ENCODE peak calls at places on chromosomes 11 and 22, in six cellular contexts. One of them, this sample, is unnamed.
A peak's percentile ranks its signal among the peaks of the same experiment; 100 is the strongest.

GRCh38 chr11:69969890-69970784 is 108.0 kb upstream of the ANO1 start:
- DNase-seq in GM12878: no peak
- DNase-seq in SK-N-SH: no peak
- DNase-seq in H1: no peak
- DNase-seq in HL-60: no peak
- DNase-seq in K562: peak; percentile 77
- DNase-seq in this sample: peak; percentile 97

GRCh38 chr11:70090989-70091388 is 12.9 kb downstream of the ANO1 start:
- DNase-seq in H1: no peak
- DNase-seq in HL-60: no peak
- DNase-seq in K562: no peak
- DNase-seq in SK-N-SH: no peak
- DNase-seq in GM12878: no peak
- DNase-seq in this sample: no peak

GRCh38 chr11:117618956-117619355 is 178.1 kb downstream of the DSCAML1 start:
- DNase-seq in SK-N-SH: peak; percentile 69
- DNase-seq in H1: no peak
- DNase-seq in K562: no peak
- DNase-seq in HL-60: no peak
- DNase-seq in GM12878: no peak
- DNase-seq in this sample: no peak

GRCh38 chr11:28858076-28858475 is 749.9 kb downstream of the METTL15 start:
- DNase-seq in HL-60: no peak
- DNase-seq in H1: no peak
- DNase-seq in SK-N-SH: no peak
- DNase-seq in K562: no peak
- DNase-seq in GM12878: no peak
- DNase-seq in this sample: no peak

GRCh38 chr11:117313828-117314768 is 2.0 kb downstream of the BACE1 start:
- DNase-seq in K562: no peak
- DNase-seq in HL-60: no peak
- DNase-seq in SK-N-SH: no peak
- DNase-seq in H1: no peak
- DNase-seq in GM12878: no peak
- DNase-seq in this sample: no peak

GRCh38 chr11:121800704-121801516 is 315.1 kb downstream of the BLID start:
- DNase-seq in K562: no peak
- DNase-seq in HL-60: no peak
- DNase-seq in SK-N-SH: no peak
- DNase-seq in GM12878: no peak
- DNase-seq in H1: peak; percentile 70
- DNase-seq in this sample: no peak

GRCh38 chr11:8937659-8938058 is 4.9 kb upstream of the C11orf16 start:
- DNase-seq in GM12878: no peak
- DNase-seq in H1: no peak
- DNase-seq in K562: no peak
- DNase-seq in SK-N-SH: no peak
- DNase-seq in HL-60: no peak
- DNase-seq in this sample: no peak

GRCh38 chr11:4626207-4627105 is 10.8 kb upstream of the OR51D1 start:
- DNase-seq in HL-60: peak; percentile 75
- DNase-seq in H1: no peak
- DNase-seq in SK-N-SH: peak; percentile 31
- DNase-seq in K562: peak; percentile 63
- DNase-seq in GM12878: no peak
- DNase-seq in this sample: peak; percentile 45

GRCh38 chr11:70078095-70078795 is at the start of gene ANO1:
- DNase-seq in GM12878: no peak
- DNase-seq in K562: peak; percentile 64
- DNase-seq in HL-60: no peak
- DNase-seq in SK-N-SH: peak; percentile 79
- DNase-seq in H1: no peak
- DNase-seq in this sample: no peak

GRCh38 chr22:18145676-18146388 is 4.1 kb upstream of the USP18 start:
- DNase-seq in K562: no peak
- DNase-seq in HL-60: no peak
- DNase-seq in H1: no peak
- DNase-seq in SK-N-SH: no peak
- DNase-seq in GM12878: no peak
- DNase-seq in this sample: no peak

GRCh38 chr22:44351685-44352377 is 39.1 kb upstream of the SHISAL1 start:
- DNase-seq in GM12878: no peak
- DNase-seq in SK-N-SH: peak; percentile 49
- DNase-seq in HL-60: peak; percentile 7
- DNase-seq in H1: peak; percentile 57
- DNase-seq in K562: no peak
- DNase-seq in this sample: no peak

GRCh38 chr11:17839450-17839849 is 104.9 kb downstream of the KCNC1 start:
- DNase-seq in SK-N-SH: no peak
- DNase-seq in K562: no peak
- DNase-seq in GM12878: no peak
- DNase-seq in HL-60: no peak
- DNase-seq in H1: no peak
- DNase-seq in this sample: no peak

GRCh38 chr11:69398529-69399492 is 82.7 kb upstream of the LINC01488 start:
- DNase-seq in GM12878: no peak
- DNase-seq in SK-N-SH: no peak
- DNase-seq in HL-60: peak; percentile 44
- DNase-seq in K562: no peak
- DNase-seq in H1: no peak
- DNase-seq in this sample: no peak

GRCh38 chr22:17137226-17137625 is 16.1 kb upstream of the TMEM121B start:
- DNase-seq in SK-N-SH: no peak
- DNase-seq in H1: no peak
- DNase-seq in K562: no peak
- DNase-seq in GM12878: no peak
- DNase-seq in HL-60: no peak
- DNase-seq in this sample: no peak

GRCh38 chr11:66745356-66746235 is 16.6 kb upstream of the SPTBN2 start:
- DNase-seq in GM12878: no peak
- DNase-seq in SK-N-SH: no peak
- DNase-seq in HL-60: no peak
- DNase-seq in K562: peak; percentile 44
- DNase-seq in H1: no peak
- DNase-seq in this sample: no peak

GRCh38 chr11:110093407-110094297 is 460 bp downstream of the ZC3H12C start:
- DNase-seq in HL-60: no peak
- DNase-seq in H1: no peak
- DNase-seq in K562: peak; percentile 34
- DNase-seq in GM12878: no peak
- DNase-seq in SK-N-SH: peak; percentile 78
- DNase-seq in this sample: peak; percentile 11

GRCh38 chr22:37526376-37526775 is 7.2 kb upstream of the CARD10 start:
- DNase-seq in H1: no peak
- DNase-seq in GM12878: no peak
- DNase-seq in SK-N-SH: no peak
- DNase-seq in K562: no peak
- DNase-seq in HL-60: no peak
- DNase-seq in this sample: no peak

GRCh38 chr22:24485608-24486007 is 9.5 kb upstream of the UPB1 start:
- DNase-seq in HL-60: no peak
- DNase-seq in H1: no peak
- DNase-seq in K562: no peak
- DNase-seq in SK-N-SH: no peak
- DNase-seq in GM12878: no peak
- DNase-seq in this sample: no peak

GRCh38 chr22:48868554-48868953 is 959.1 kb downstream of the BRD1 start:
- DNase-seq in K562: no peak
- DNase-seq in GM12878: no peak
- DNase-seq in H1: no peak
- DNase-seq in HL-60: no peak
- DNase-seq in SK-N-SH: no peak
- DNase-seq in this sample: no peak

GRCh38 chr11:111569476-111569875 is 29.0 kb downstream of the LAYN start:
- DNase-seq in HL-60: no peak
- DNase-seq in GM12878: no peak
- DNase-seq in SK-N-SH: no peak
- DNase-seq in H1: no peak
- DNase-seq in K562: no peak
- DNase-seq in this sample: no peak

GRCh38 chr11:65718531-65718930 is 2.1 kb downstream of the RNASEH2C start:
- DNase-seq in SK-N-SH: no peak
- DNase-seq in GM12878: no peak
- DNase-seq in HL-60: no peak
- DNase-seq in K562: no peak
- DNase-seq in H1: no peak
- DNase-seq in this sample: no peak

GRCh38 chr11:18669211-18669593 is 29.4 kb upstream of the TMEM86A start:
- DNase-seq in SK-N-SH: no peak
- DNase-seq in GM12878: no peak
- DNase-seq in K562: no peak
- DNase-seq in H1: no peak
- DNase-seq in HL-60: no peak
- DNase-seq in this sample: no peak

GRCh38 chr11:100667449-100667848 is 19.6 kb upstream of the ARHGAP42 start:
- DNase-seq in HL-60: no peak
- DNase-seq in K562: no peak
- DNase-seq in GM12878: no peak
- DNase-seq in SK-N-SH: no peak
- DNase-seq in H1: no peak
- DNase-seq in this sample: no peak

GRCh38 chr11:33063326-33063775 is 24.0 kb downstream of the TCP11L1 start:
- DNase-seq in GM12878: peak; percentile 76
- DNase-seq in H1: no peak
- DNase-seq in SK-N-SH: no peak
- DNase-seq in HL-60: peak; percentile 57
- DNase-seq in K562: no peak
- DNase-seq in this sample: no peak

GRCh38 chr22:38135133-38135706 is 24.7 kb upstream of the BAIAP2L2 start:
- DNase-seq in GM12878: no peak
- DNase-seq in SK-N-SH: no peak
- DNase-seq in H1: no peak
- DNase-seq in K562: no peak
- DNase-seq in HL-60: peak; percentile 45
- DNase-seq in this sample: no peak

GRCh38 chr22:38138961-38139360 is 28.5 kb upstream of the BAIAP2L2 start:
- DNase-seq in GM12878: no peak
- DNase-seq in K562: no peak
- DNase-seq in SK-N-SH: no peak
- DNase-seq in H1: no peak
- DNase-seq in HL-60: no peak
- DNase-seq in this sample: no peak

DNA sequence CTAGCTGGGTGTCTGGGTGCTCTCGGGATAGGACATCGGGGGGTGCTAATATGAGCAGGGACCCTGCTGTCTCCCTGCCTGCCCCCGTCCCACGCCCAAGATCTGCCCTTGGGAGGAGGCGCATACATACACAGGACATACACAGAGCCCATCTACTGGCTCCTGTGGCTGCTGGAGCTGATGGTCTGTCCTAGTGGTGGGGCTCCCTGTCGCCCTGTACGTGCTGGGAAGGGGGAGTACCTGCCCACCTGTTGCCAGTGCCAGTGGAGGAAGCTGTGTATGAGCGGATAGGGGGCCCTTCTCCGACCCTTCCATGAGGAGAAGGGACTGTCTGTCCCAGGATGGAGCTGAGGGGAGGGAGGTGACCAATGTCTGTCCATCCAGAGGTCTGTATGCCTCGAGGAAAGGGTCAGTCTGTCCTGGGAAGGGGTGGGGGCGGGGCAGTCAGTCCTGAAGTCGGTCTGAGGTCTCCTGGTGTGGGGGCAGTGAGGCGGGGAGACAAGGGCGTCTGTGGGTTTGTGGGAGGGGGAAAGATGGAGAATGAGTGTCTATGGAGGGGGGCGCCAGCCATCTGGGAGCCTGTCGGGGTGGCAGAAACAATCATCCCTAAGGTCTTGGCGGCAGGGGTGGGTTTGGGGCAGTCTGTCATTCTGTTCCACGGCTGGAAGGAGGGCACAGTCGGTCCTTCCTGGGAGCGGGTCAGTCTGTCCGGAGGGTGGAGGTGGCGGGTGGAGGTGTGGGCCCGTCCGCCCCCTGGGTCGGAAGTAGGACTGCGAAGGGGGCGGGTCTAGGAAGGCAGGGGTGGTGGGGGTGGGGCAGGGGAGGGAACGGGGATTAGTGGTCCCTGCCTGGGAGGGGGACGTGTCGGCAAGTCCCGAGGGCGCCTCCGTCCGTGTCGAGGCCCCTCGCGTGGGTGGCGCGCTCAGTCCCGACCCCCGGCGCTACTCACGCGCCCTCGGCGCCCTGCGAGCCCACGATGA is 727 bp downstream of the TBC1D10A start:
- DNase-seq in K562: peak; percentile 82
- DNase-seq in HL-60: no peak
- DNase-seq in H1: no peak
- DNase-seq in GM12878: no peak
- DNase-seq in SK-N-SH: peak; percentile 77
- DNase-seq in this sample: no peak
- TF ChIP-seq GABPA in K562: no peak
- TF ChIP-seq GABPA in HL-60: no peak
- TF ChIP-seq GABPA in H1: no peak
- TF ChIP-seq GABPA in GM12878: no peak
- TF ChIP-seq GABPA in SK-N-SH: no peak
- TF ChIP-seq GABPA in this sample: no peak

GRCh38 chr11:72436667-72437066 is 2.3 kb upstream of the CLPB start:
- DNase-seq in HL-60: no peak
- DNase-seq in K562: no peak
- DNase-seq in H1: no peak
- DNase-seq in SK-N-SH: no peak
- DNase-seq in GM12878: no peak
- DNase-seq in this sample: no peak
- TF ChIP-seq GABPA in HL-60: no peak
- TF ChIP-seq GABPA in K562: no peak
- TF ChIP-seq GABPA in H1: no peak
- TF ChIP-seq GABPA in SK-N-SH: no peak
- TF ChIP-seq GABPA in GM12878: no peak
- TF ChIP-seq GABPA in this sample: no peak

GRCh38 chr11:112623057-112623456 is 338.2 kb upstream of the NCAM1 start:
- DNase-seq in GM12878: no peak
- DNase-seq in H1: no peak
- DNase-seq in HL-60: no peak
- DNase-seq in K562: no peak
- DNase-seq in SK-N-SH: no peak
- DNase-seq in this sample: no peak

GRCh38 chr11:112628676-112629075 is 332.5 kb upstream of the NCAM1 start:
- DNase-seq in K562: no peak
- DNase-seq in SK-N-SH: no peak
- DNase-seq in HL-60: no peak
- DNase-seq in GM12878: no peak
- DNase-seq in H1: no peak
- DNase-seq in this sample: no peak

GRCh38 chr11:112630496-112630895 is 330.7 kb upstream of the NCAM1 start:
- DNase-seq in SK-N-SH: no peak
- DNase-seq in GM12878: no peak
- DNase-seq in K562: no peak
- DNase-seq in HL-60: no peak
- DNase-seq in H1: no peak
- DNase-seq in this sample: no peak

GRCh38 chr11:112627588-112628045 is 333.6 kb upstream of the NCAM1 start:
- DNase-seq in K562: no peak
- DNase-seq in SK-N-SH: no peak
- DNase-seq in HL-60: no peak
- DNase-seq in GM12878: peak; percentile 83
- DNase-seq in H1: no peak
- DNase-seq in this sample: no peak

GRCh38 chr11:112625816-112626215 is 335.4 kb upstream of the NCAM1 start:
- DNase-seq in K562: no peak
- DNase-seq in H1: no peak
- DNase-seq in SK-N-SH: no peak
- DNase-seq in GM12878: no peak
- DNase-seq in HL-60: no peak
- DNase-seq in this sample: no peak
- TF ChIP-seq GABPA in K562: no peak
- TF ChIP-seq GABPA in H1: no peak
- TF ChIP-seq GABPA in SK-N-SH: no peak
- TF ChIP-seq GABPA in GM12878: no peak
- TF ChIP-seq GABPA in HL-60: no peak
- TF ChIP-seq GABPA in this sample: no peak

GRCh38 chr11:10666976-10667892 is 26.3 kb downstream of the IRAG1 start:
- DNase-seq in GM12878: no peak
- DNase-seq in HL-60: no peak
- DNase-seq in K562: no peak
- DNase-seq in H1: no peak
- DNase-seq in SK-N-SH: no peak
- DNase-seq in this sample: no peak
- TF ChIP-seq GABPA in GM12878: no peak
- TF ChIP-seq GABPA in HL-60: no peak
- TF ChIP-seq GABPA in K562: no peak
- TF ChIP-seq GABPA in H1: no peak
- TF ChIP-seq GABPA in SK-N-SH: no peak
- TF ChIP-seq GABPA in this sample: no peak

This sample was measured in HepG2.